ENCODE peak calls at places on chromosome 1, in four cellular contexts. Q, F, U and G are unnamed samples.

GRCh38 chr1:221122501-221122900 is 243.3 kb downstream of the HLX start:
- DNase-seq in U (no peak), Q (no peak), F (no peak), G (no peak)

GRCh38 chr1:208731976-208732821 is 488.0 kb upstream of the PLXNA2 start:
- DNase-seq in Q (no peak), U (no peak), F (no peak), G (no peak)

GRCh38 chr1:183234660-183235476 is 48.8 kb downstream of the LAMC2 start:
- DNase-seq in F (no peak), Q (peak; percentile 79), U (peak; percentile 88), G (peak; percentile 73)

GRCh38 chr1:197200468-197200899 is 54.0 kb upstream of the ASPM start:
- DNase-seq in Q (no peak), F (no peak), U (peak; percentile 18), G (no peak)

GRCh38 chr1:184222561-184223157 is 164.2 kb upstream of the C1orf21 start:
- DNase-seq in U (peak; percentile 75), Q (peak; percentile 28), F (peak; percentile 60), G (no peak)

GRCh38 chr1:59766463-59766862 is 48.3 kb upstream of the HOOK1 start:
- DNase-seq in U (no peak), F (no peak), Q (no peak), G (no peak)

GRCh38 chr1:151352001-151352718 is 5.1 kb upstream of the RFX5 start:
- DNase-seq in U (no peak), F (no peak), Q (no peak), G (no peak)

GRCh38 chr1:207823880-207824566 is 72.2 kb downstream of the CD46 start:
- DNase-seq in F (peak; percentile 91), U (peak; percentile 81), Q (peak; percentile 86), G (peak; percentile 69)

GRCh38 chr1:156814571-156815260 is 1.9 kb downstream of the SH2D2A start:
- DNase-seq in U (no peak), F (no peak), Q (no peak), G (no peak)

GRCh38 chr1:30034627-30035521 is 688.5 kb downstream of the MATN1 start:
- DNase-seq in U (peak; percentile 19), Q (no peak), F (no peak), G (no peak)

GRCh38 chr1:147241955-147242448 is 482 bp upstream of the CHD1L start:
- DNase-seq in Q (no peak), F (no peak), U (no peak), G (no peak)
- H3K4me3 ChIP-seq in Q (peak overlapping the region; percentile 81), F (peak overlapping the region; percentile 33), U (peak overlapping the region; percentile 84), G (peak overlapping the region; percentile 96)

DNA sequence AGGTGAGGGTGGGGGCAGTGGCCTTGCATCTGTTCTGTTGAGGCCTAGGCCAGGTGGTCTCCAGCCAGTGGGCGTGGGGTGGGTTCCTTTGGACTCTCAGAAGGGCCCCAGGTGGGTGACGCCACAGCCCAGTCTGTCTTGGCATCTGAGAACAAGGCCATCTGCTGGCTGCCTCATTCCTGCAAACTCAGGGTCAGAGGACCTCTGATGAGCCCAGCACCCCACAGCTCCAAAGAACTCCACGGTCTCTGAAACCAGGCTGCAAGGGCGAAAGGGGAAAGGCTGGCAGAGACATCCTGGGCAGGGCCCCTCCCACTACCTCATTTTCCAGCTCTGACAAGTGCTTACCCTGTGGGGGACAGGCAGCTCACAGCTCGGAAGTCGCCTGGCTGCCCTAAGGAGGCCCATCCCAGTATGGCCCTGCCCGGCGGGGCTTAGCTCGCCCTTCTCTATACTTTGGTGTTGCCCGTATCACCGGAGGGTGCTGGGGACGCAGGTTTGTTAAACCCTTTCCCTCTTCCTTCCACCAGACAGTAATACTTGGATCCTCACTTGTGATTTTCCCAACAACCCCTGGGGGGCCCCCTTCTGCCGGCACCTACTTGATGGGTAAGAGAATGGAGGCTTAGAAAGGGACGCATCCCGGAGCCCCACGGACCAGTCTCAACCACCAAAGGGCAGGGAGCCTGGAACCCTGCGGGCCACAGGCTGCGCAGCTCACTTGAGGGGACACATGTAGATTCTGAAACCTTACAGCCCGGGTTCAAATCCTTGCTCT is 10.9 kb upstream of the EDN2 start:
- DNase-seq in Q (no peak), U (peak; percentile 70), F (peak; percentile 66), G (no peak)
- TF ChIP-seq CTCF in Q (no peak), U (peak; percentile 46), F (no peak), G (no peak)

GRCh38 chr1:171495444-171495843 is 10.1 kb downstream of the PRRC2C start:
- DNase-seq in Q (no peak), U (no peak), F (no peak), G (no peak)
- H3K36me3 ChIP-seq in Q (no peaks in the 10 kb centered on the region), U (no peaks in the 10 kb centered on the region), F (no peaks in the 10 kb centered on the region), G (no peaks in the 10 kb centered on the region)

GRCh38 chr1:39082140-39082799 is 56.1 kb downstream of the NDUFS5 start:
- DNase-seq in U (peak; percentile 42), F (peak; percentile 70), Q (no peak), G (no peak)
- H3K4me3 ChIP-seq in U (peak overlapping the region; percentile 67), F (peak overlapping the region; percentile 13), Q (peak overlapping the region; percentile 57), G (peak overlapping the region; percentile 72)